ENCODE peak calls at places on chromosomes 7 and 10, in nine cellular contexts. W, Q, A, J, O, I, U, P and C are unnamed samples.

GRCh38 chr7:362416-363096 is 72.6 kb downstream of the FOXL3 start:
- DNase-seq in W (no peak), Q (no peak), A (no peak), J (peak), O (peak), I (peak), U (no peak), P (no peak), C (no peak)

GRCh38 chr7:42972703-42973500 is 40.7 kb downstream of the MRPL32 start:
- DNase-seq in W (peak), Q (no peak), A (peak), J (no peak), O (no peak), I (peak), U (no peak), P (no peak), C (peak)

GRCh38 chr10:127919418-127920191 is 12.7 kb downstream of the PTPRE start:
- DNase-seq in W (peak), Q (no peak), A (peak), J (no peak), O (peak), I (peak), U (no peak), P (no peak), C (no peak)

GRCh38 chr7:50304158-50304910 is at the start of gene IKZF1:
- DNase-seq in W (no peak), Q (peak), A (no peak), J (peak), O (peak), I (peak), U (peak), P (peak), C (no peak)

GRCh38 chr7:134792968-134793367 is 13.5 kb downstream of the CALD1 start:
- DNase-seq in W (no peak), Q (no peak), A (peak), J (no peak), O (no peak), I (peak), U (no peak), P (no peak), C (no peak)

GRCh38 chr7:36820527-36821170 is 96.4 kb upstream of the AOAH start:
- DNase-seq in W (no peak), Q (no peak), A (no peak), J (no peak), O (no peak), I (peak), U (no peak), P (no peak), C (no peak)

GRCh38 chr7:132368246-132368900 is 207.9 kb downstream of the PLXNA4 start:
- DNase-seq in W (no peak), Q (no peak), A (no peak), J (no peak), O (no peak), I (no peak), U (no peak), P (no peak), C (no peak)

GRCh38 chr10:77823811-77824542 is 102.6 kb downstream of the DLG5 start:
- DNase-seq in W (no peak), Q (no peak), A (no peak), J (no peak), O (no peak), I (no peak), U (no peak), P (no peak), C (no peak)

GRCh38 chr7:103499976-103500375 is 54.0 kb upstream of the SLC26A5 start:
- DNase-seq in W (no peak), Q (no peak), A (peak), J (no peak), O (no peak), I (no peak), U (no peak), P (no peak), C (peak)

GRCh38 chr10:119412244-119412750 is 130.2 kb downstream of the RGS10 start:
- DNase-seq in W (no peak), Q (no peak), A (no peak), J (no peak), O (no peak), I (peak), U (no peak), P (no peak), C (no peak)

GRCh38 chr10:37813763-37814162 is 43.6 kb downstream of the ZNF248 start:
- DNase-seq in W (no peak), Q (no peak), A (no peak), J (no peak), O (no peak), I (no peak), U (no peak), P (no peak), C (no peak)

GRCh38 chr10:133347636-133348517 is 704 bp downstream of the PRAP1 start:
- DNase-seq in W (no peak), Q (no peak), A (no peak), J (no peak), O (no peak), I (no peak), U (no peak), P (no peak), C (no peak)

GRCh38 chr10:48579251-48579960 is 25.5 kb downstream of the ARHGAP22 start:
- DNase-seq in W (no peak), Q (no peak), A (peak), J (peak), O (no peak), I (peak), U (no peak), P (no peak), C (no peak)

GRCh38 chr10:28677889-28678686 is 767 bp downstream of the BAMBI start:
- DNase-seq in W (no peak), Q (no peak), A (no peak), J (peak), O (no peak), I (no peak), U (peak), P (no peak), C (no peak)

GRCh38 chr7:139575338-139575680 is 51.8 kb downstream of the CLEC2L start:
- DNase-seq in W (no peak), Q (no peak), A (no peak), J (peak), O (no peak), I (no peak), U (no peak), P (no peak), C (no peak)

GRCh38 chr10:31708513-31708912 is 220.1 kb downstream of the ARHGAP12 start:
- DNase-seq in W (no peak), Q (no peak), A (no peak), J (no peak), O (no peak), I (no peak), U (no peak), P (no peak), C (no peak)

GRCh38 chr10:7956508-7956907 is 98.0 kb upstream of the GATA3 start:
- DNase-seq in W (peak), Q (no peak), A (peak), J (no peak), O (peak), I (peak), U (no peak), P (peak), C (peak)

GRCh38 chr7:133976140-133976539 is 151.0 kb upstream of the LRGUK start:
- DNase-seq in W (no peak), Q (no peak), A (no peak), J (no peak), O (no peak), I (no peak), U (no peak), P (no peak), C (no peak)

GRCh38 chr7:158272091-158272490 is 315.5 kb downstream of the PTPRN2 start:
- DNase-seq in W (no peak), Q (no peak), A (no peak), J (no peak), O (no peak), I (no peak), U (no peak), P (no peak), C (no peak)

GRCh38 chr10:62738916-62739315 is 65.6 kb upstream of the ADO start:
- DNase-seq in W (peak), Q (no peak), A (peak), J (no peak), O (no peak), I (peak), U (no peak), P (no peak), C (no peak)

GRCh38 chr10:28991326-28991725 is 297.5 kb upstream of the LYZL1 start:
- DNase-seq in W (peak), Q (no peak), A (peak), J (no peak), O (no peak), I (peak), U (no peak), P (no peak), C (no peak)

GRCh38 chr10:38118072-38118807 is 24.1 kb downstream of the ZNF37A start:
- DNase-seq in W (no peak), Q (no peak), A (no peak), J (no peak), O (no peak), I (peak), U (no peak), P (no peak), C (no peak)

GRCh38 chr7:23294549-23295400 is 4.4 kb upstream of the MALSU1 start:
- DNase-seq in W (no peak), Q (no peak), A (no peak), J (no peak), O (peak), I (no peak), U (no peak), P (no peak), C (no peak)

GRCh38 chr7:139871276-139871675 is 42.2 kb downstream of the TBXAS1 start:
- DNase-seq in W (peak), Q (no peak), A (no peak), J (no peak), O (no peak), I (peak), U (no peak), P (no peak), C (peak)

GRCh38 chr7:117229350-117229749 is 93.5 kb downstream of the WNT2 start:
- DNase-seq in W (no peak), Q (no peak), A (no peak), J (no peak), O (peak), I (no peak), U (no peak), P (no peak), C (no peak)

GRCh38 chr10:75889051-75889450 is 457.6 kb downstream of the LRMDA start:
- DNase-seq in W (no peak), Q (no peak), A (no peak), J (no peak), O (no peak), I (no peak), U (no peak), P (no peak), C (no peak)

GRCh38 chr7:127486654-127487053 is 94.1 kb upstream of the ZNF800 start:
- DNase-seq in W (no peak), Q (no peak), A (no peak), J (no peak), O (no peak), I (no peak), U (no peak), P (no peak), C (no peak)

GRCh38 chr10:66283874-66284464 is 641.9 kb upstream of the LRRTM3 start:
- DNase-seq in W (no peak), Q (no peak), A (no peak), J (no peak), O (no peak), I (no peak), U (no peak), P (no peak), C (no peak)

GRCh38 chr7:137987968-137988367 is 13.9 kb downstream of the CREB3L2 start:
- DNase-seq in W (no peak), Q (no peak), A (no peak), J (no peak), O (no peak), I (no peak), U (no peak), P (peak), C (no peak)

GRCh38 chr7:142557971-142558582 is 191.2 kb upstream of the PRSS1 start:
- DNase-seq in W (no peak), Q (no peak), A (peak), J (peak), O (no peak), I (peak), U (peak), P (peak), C (no peak)

GRCh38 chr10:116096501-116096900 is 176.5 kb downstream of the GFRA1 start:
- DNase-seq in W (no peak), Q (no peak), A (no peak), J (no peak), O (no peak), I (no peak), U (no peak), P (no peak), C (no peak)

GRCh38 chr10:67697646-67698245 is 1.8 kb upstream of the CTNNA3 start:
- DNase-seq in W (peak), Q (peak), A (peak), J (no peak), O (peak), I (peak), U (no peak), P (peak), C (no peak)

GRCh38 chr10:4138146-4138721 is 353.2 kb upstream of the KLF6 start:
- DNase-seq in W (peak), Q (no peak), A (no peak), J (no peak), O (no peak), I (peak), U (no peak), P (no peak), C (no peak)

GRCh38 chr7:41826641-41827040 is 123.8 kb upstream of the INHBA start:
- DNase-seq in W (no peak), Q (no peak), A (no peak), J (no peak), O (no peak), I (no peak), U (no peak), P (no peak), C (no peak)